ENCODE peak calls at places on chromosome 16, in four cellular contexts. L is body of pancreas, P is BJ, W is left ventricle myocardium inferior. S is an unnamed sample.

GRCh38 chr16:4944333-4945281 is 7.7 kb upstream of the PPL start:
- DNase-seq in L (peak), P (peak), W (peak), S (peak)

GRCh38 chr16:24132048-24132796 is 123.9 kb upstream of the CACNG3 start:
- DNase-seq in L (no peak), W (no peak), P (no peak), S (no peak)

GRCh38 chr16:66658143-66658859 is 38.2 kb downstream of the CMTM4 start:
- DNase-seq in P (no peak), L (no peak), W (no peak), S (no peak)

GRCh38 chr16:9401173-9401572 is 309.7 kb downstream of the HAPSTR1 start:
- DNase-seq in P (no peak), W (no peak), L (no peak), S (no peak)

GRCh38 chr16:9566099-9566498 is 474.7 kb downstream of the HAPSTR1 start:
- DNase-seq in P (no peak), W (no peak), L (no peak), S (no peak)

GRCh38 chr16:79764415-79765149 is 164.0 kb upstream of the MAF start:
- DNase-seq in P (no peak), W (no peak), L (no peak), S (no peak)

GRCh38 chr16:46916980-46917379 is 32.8 kb downstream of the GPT2 start:
- DNase-seq in P (no peak), L (no peak), W (no peak), S (no peak)

GRCh38 chr16:81261049-81261648 is 22.7 kb downstream of the BCO1 start:
- DNase-seq in W (no peak), P (no peak), L (no peak), S (no peak)

GRCh38 chr16:4852221-4852872 is 5.1 kb downstream of the UBN1 start:
- DNase-seq in P (no peak), W (no peak), L (no peak), S (no peak)

GRCh38 chr16:77213542-77214108 is 14.4 kb downstream of the SYCE1L start:
- DNase-seq in P (peak), W (no peak), L (no peak), S (no peak)

GRCh38 chr16:20944861-20945390 is 44.4 kb downstream of the LYRM1 start:
- DNase-seq in L (no peak), P (no peak), W (no peak), S (no peak)

GRCh38 chr16:11410382-11411058 is 65.3 kb downstream of the RMI2 start:
- DNase-seq in L (peak), P (no peak), W (no peak), S (no peak)

GRCh38 chr16:58462997-58463891 is 36.7 kb upstream of the NDRG4 start:
- DNase-seq in W (peak), P (no peak), L (no peak), S (no peak)

GRCh38 chr16:89696598-89697128 is 4.8 kb downstream of the SPATA2L start:
- DNase-seq in L (no peak), W (no peak), P (no peak), S (peak)

GRCh38 chr16:14301150-14302030 is 230.3 kb downstream of the MRTFB start:
- DNase-seq in L (peak), P (no peak), W (no peak), S (no peak)

GRCh38 chr16:87044829-87045228 is 272.4 kb downstream of the C16orf95 start:
- DNase-seq in L (no peak), W (no peak), P (no peak), S (no peak)

GRCh38 chr16:13961099-13961811 is 41.3 kb downstream of the ERCC4 start:
- DNase-seq in W (no peak), P (no peak), L (no peak), S (no peak)

GRCh38 chr16:26645629-26646028 is 421.1 kb upstream of the C16orf82 start:
- DNase-seq in P (no peak), W (no peak), L (peak), S (no peak)

GRCh38 chr16:85400305-85401205 is 212.6 kb upstream of the GSE1 start:
- DNase-seq in L (no peak), W (peak), P (no peak), S (no peak)

GRCh38 chr16:71501562-71501961 is 12.4 kb upstream of the ZNF19 start:
- DNase-seq in L (peak), P (no peak), W (no peak), S (no peak)

GRCh38 chr16:78465730-78466129 is 366.3 kb downstream of the WWOX start:
- DNase-seq in L (no peak), W (no peak), P (no peak), S (no peak)

GRCh38 chr16:87845213-87845612 is 24.1 kb downstream of the SLC7A5 start:
- DNase-seq in L (no peak), P (no peak), W (no peak), S (no peak)

GRCh38 chr16:11796227-11797165 is 562 bp downstream of the ZC3H7A start:
- DNase-seq in P (no peak), W (peak), L (peak), S (peak)

GRCh38 chr16:68005786-68006286 is 6.6 kb upstream of the DPEP2 start:
- DNase-seq in W (no peak), P (no peak), L (peak), S (no peak)

GRCh38 chr16:55494994-55495421 is 13.9 kb upstream of the LPCAT2 start:
- DNase-seq in L (peak), P (peak), W (no peak), S (no peak)

GRCh38 chr16:76176153-76176552 is 101.0 kb upstream of the CNTNAP4 start:
- DNase-seq in W (no peak), P (no peak), L (no peak), S (no peak)

GRCh38 chr16:21156767-21157467 is 1.6 kb upstream of the LDAF1 start:
- DNase-seq in P (no peak), L (peak), W (no peak), S (no peak)

GRCh38 chr16:58850019-58850626 is 116.0 kb upstream of the GOT2 start:
- DNase-seq in L (no peak), P (no peak), W (no peak), S (no peak)

GRCh38 chr16:46884513-46885293 is 541 bp downstream of the GPT2 start:
- DNase-seq in W (no peak), L (peak), P (no peak), S (no peak)

GRCh38 chr16:66844342-66845079 is at the start of gene CA7:
- DNase-seq in W (no peak), P (no peak), L (no peak), S (no peak)

GRCh38 chr16:81885976-81886586 is 107.0 kb downstream of the PLCG2 start:
- DNase-seq in W (no peak), P (no peak), L (peak), S (no peak)

GRCh38 chr16:88886915-88887521 is 20.6 kb upstream of the PABPN1L start:
- DNase-seq in W (peak), P (no peak), L (peak), S (no peak)

GRCh38 chr16:86886651-86887050 is 308.3 kb downstream of the FOXL1 start:
- DNase-seq in W (no peak), L (no peak), P (no peak), S (no peak)

GRCh38 chr16:29984137-29984763 is 10.6 kb downstream of the TAOK2 start:
- DNase-seq in P (no peak), L (no peak), W (no peak), S (peak)

GRCh38 chr16:89017543-89017942 is 40.5 kb upstream of the CBFA2T3 start:
- DNase-seq in L (no peak), W (peak), P (no peak), S (peak)

GRCh38 chr16:70746708-70747424 is 54.1 kb downstream of the VAC14 start:
- DNase-seq in P (peak), W (peak), L (peak), S (no peak)

GRCh38 chr16:72043058-72043457 is 11.2 kb upstream of the HP start:
- DNase-seq in L (no peak), P (no peak), W (no peak), S (no peak)

GRCh38 chr16:75402821-75403475 is 30.4 kb downstream of the CFDP1 start:
- DNase-seq in L (peak), P (no peak), W (no peak), S (no peak)

GRCh38 chr16:12089492-12090161 is 113.1 kb downstream of the SNX29 start:
- DNase-seq in P (no peak), L (peak), W (peak), S (no peak)

DNA sequence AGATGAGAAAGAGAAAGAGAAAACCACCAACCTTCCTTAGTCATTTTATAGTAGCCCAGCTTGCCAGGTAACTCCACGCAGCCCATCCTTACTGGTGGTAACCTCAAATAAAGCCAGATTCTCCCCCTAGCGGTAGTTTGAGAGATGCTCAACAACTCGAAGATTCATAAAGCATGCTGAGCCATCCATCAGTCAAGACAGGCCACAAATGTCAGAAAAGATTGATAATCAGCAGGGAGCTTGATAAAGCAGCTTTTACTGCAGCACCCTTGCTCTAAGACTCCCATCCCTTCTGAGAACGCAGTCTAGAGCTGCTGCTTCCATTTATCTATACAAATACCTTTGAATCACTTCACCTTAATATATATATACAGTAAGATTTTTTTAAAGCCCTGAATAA is 451.5 kb upstream of the HSBP1 start:
- DNase-seq in W (no peak), P (no peak), L (peak), S (no peak)
- TF ChIP-seq CTCF in W (peak), P (peak), L (no peak), S (peak)

DNA sequence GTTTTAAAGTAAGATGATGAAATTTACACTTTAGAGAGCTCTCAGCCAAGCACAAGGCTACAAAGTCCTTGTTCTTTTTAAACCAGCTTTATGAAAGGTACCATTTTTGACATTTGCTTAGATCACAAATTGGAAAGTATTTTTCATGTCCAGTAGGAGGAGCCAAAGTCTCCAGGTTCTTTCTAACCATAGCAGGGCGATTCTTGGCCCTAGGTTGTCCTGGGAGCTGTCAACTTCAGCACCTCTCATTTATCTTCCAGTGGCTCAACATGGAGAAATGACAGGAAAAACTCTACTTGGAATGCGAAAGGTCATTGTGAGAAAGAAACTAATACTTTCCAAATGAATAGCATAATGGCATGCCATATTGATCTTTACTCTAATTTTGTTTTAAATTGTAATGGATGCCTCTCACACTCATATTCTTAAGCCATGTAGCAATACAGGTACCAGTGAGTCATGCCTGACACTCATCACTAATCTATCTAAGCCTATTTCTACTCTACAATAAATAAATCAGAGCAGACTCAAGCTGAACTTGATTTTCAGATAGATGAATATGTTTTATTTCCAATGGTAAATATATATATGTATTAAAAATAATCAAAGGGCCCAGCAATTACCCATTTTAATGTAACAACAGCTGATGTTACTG is 919.1 kb upstream of the EEF2KMT start:
- DNase-seq in W (no peak), L (peak), P (no peak), S (no peak)
- TF ChIP-seq CTCF in W (no peak), L (no peak), P (peak), S (peak)

DNA sequence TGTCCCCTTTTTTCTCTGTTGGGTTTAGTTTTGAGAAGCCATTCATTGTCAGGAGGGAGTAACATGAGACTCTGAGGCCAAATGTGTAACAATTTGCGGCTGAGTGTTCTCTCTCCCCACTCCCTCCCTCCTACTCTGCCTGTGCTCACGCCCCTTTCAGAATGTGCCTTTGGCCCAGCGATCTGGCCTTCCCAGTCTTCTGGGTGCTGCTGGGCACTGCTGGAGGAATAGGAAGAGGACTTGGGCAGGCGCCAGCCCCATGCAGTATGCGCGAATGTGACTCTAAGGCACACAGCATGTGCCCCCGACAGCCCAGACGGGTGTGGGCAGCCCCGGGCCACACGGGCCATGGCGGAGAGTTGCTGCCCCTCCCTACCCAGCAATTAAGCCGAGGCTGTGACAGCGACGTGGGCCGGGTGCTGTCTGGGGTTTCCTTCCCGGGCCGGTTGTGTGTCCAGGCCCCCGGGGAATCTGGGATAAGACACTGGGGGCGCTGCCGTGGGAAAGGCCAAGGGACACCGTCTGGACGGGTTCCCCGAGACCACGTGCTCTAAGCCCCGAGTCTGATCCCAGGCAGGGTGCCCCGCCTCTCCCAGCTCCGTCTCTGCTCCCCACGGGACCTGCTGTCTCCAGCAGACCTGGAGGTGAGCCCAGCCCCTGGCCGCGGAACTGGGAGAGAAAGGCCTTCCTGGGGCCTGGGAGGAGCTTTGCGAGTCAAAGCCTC is 92.4 kb downstream of the IRX3 start:
- DNase-seq in L (peak), W (peak), P (no peak), S (no peak)
- TF ChIP-seq CTCF in L (no peak), W (peak), P (no peak), S (peak)

GRCh38 chr16:28140788-28141618 is 70.8 kb downstream of the XPO6 start:
- DNase-seq in P (no peak), L (peak), W (no peak), S (no peak)
- TF ChIP-seq CTCF in P (no peak), L (no peak), W (no peak), S (no peak)

DNA sequence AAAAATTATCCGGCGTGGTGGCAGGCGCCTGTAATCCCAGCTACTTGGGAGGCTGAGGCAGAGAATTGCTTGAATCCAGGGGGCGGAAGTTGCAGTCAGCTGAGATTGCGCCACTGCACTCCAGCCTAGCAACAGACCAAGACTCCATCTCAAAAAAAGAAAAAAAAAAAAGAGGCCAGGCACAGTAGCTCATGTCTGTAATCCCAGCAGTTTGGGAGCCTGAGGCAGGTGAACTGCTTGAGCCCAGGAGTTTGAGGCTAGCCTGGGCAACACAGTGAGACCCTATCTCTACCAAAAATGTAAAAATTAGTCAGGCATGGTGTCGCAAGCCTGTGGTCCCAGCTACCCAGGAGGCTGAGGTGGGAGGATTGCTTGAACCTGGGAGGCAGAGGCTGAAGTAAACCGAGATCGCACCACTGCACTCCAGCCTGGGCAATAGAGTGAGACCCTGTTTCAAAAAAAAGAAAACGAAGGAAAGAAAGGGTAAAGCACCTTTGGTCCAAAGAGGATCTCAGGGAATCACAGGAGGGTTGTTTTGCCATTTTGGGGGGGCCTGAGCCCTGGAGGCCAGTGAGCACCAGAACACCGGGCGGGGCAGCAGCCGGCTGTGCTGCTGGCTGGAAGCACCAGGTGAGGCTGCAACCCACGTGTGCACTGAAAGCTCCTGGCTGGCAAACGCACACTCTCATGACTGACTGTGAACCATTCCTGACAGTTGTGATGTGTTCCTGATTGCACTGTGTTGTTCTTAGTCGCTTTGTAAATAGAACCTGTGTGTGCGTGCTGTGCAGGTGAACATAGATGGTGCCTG is 18.4 kb downstream of the HS3ST6 start:
- DNase-seq in P (no peak), W (no peak), L (peak), S (no peak)
- TF ChIP-seq CTCF in P (no peak), W (no peak), L (no peak), S (no peak)